ENCODE peak calls at places on chromosomes 6 and 20, in eight cellular contexts. One of them, this sample, is unnamed.

GRCh38 chr6:167825759-167826229 is 917 bp upstream of the AFDN start:
- DNase-seq in coronary artery: no peak
- DNase-seq in Peyer's patch: peak
- DNase-seq in cardiac muscle cell: peak
- DNase-seq in HCT116: peak
- DNase-seq in gastrocnemius medialis: peak
- DNase-seq in thoracic aorta: no peak
- DNase-seq in transverse colon: peak
- DNase-seq in this sample: no peak

GRCh38 chr6:4383910-4384637 is 248.7 kb upstream of the ECI2 start:
- DNase-seq in coronary artery: no peak
- DNase-seq in Peyer's patch: no peak
- DNase-seq in cardiac muscle cell: no peak
- DNase-seq in HCT116: no peak
- DNase-seq in gastrocnemius medialis: no peak
- DNase-seq in thoracic aorta: no peak
- DNase-seq in transverse colon: no peak
- DNase-seq in this sample: no peak

GRCh38 chr20:38805502-38805957 is at the start of gene PPP1R16B:
- DNase-seq in coronary artery: no peak
- DNase-seq in Peyer's patch: peak
- DNase-seq in cardiac muscle cell: peak
- DNase-seq in HCT116: no peak
- DNase-seq in gastrocnemius medialis: no peak
- DNase-seq in thoracic aorta: no peak
- DNase-seq in transverse colon: peak
- DNase-seq in this sample: no peak

GRCh38 chr6:13135152-13135551 is 193.2 kb downstream of the TBC1D7 start:
- DNase-seq in coronary artery: no peak
- DNase-seq in Peyer's patch: no peak
- DNase-seq in cardiac muscle cell: no peak
- DNase-seq in HCT116: no peak
- DNase-seq in gastrocnemius medialis: no peak
- DNase-seq in thoracic aorta: no peak
- DNase-seq in transverse colon: no peak
- DNase-seq in this sample: no peak

GRCh38 chr20:12207875-12208274 is 290.2 kb downstream of the BTBD3 start:
- DNase-seq in coronary artery: no peak
- DNase-seq in Peyer's patch: no peak
- DNase-seq in cardiac muscle cell: peak
- DNase-seq in HCT116: peak
- DNase-seq in gastrocnemius medialis: no peak
- DNase-seq in thoracic aorta: no peak
- DNase-seq in transverse colon: no peak
- DNase-seq in this sample: peak

GRCh38 chr6:113632220-113632864 is 224.8 kb upstream of the MARCKS start:
- DNase-seq in coronary artery: no peak
- DNase-seq in Peyer's patch: peak
- DNase-seq in cardiac muscle cell: no peak
- DNase-seq in HCT116: peak
- DNase-seq in gastrocnemius medialis: peak
- DNase-seq in thoracic aorta: peak
- DNase-seq in transverse colon: peak
- DNase-seq in this sample: peak

GRCh38 chr6:148760143-148760505 is 13.3 kb downstream of the UST start:
- DNase-seq in coronary artery: no peak
- DNase-seq in Peyer's patch: no peak
- DNase-seq in cardiac muscle cell: no peak
- DNase-seq in HCT116: no peak
- DNase-seq in gastrocnemius medialis: no peak
- DNase-seq in thoracic aorta: no peak
- DNase-seq in transverse colon: no peak
- DNase-seq in this sample: no peak

GRCh38 chr6:1622220-1622841 is 12.6 kb downstream of the FOXC1 start:
- DNase-seq in coronary artery: peak
- DNase-seq in Peyer's patch: no peak
- DNase-seq in cardiac muscle cell: no peak
- DNase-seq in HCT116: no peak
- DNase-seq in gastrocnemius medialis: no peak
- DNase-seq in thoracic aorta: no peak
- DNase-seq in transverse colon: no peak
- DNase-seq in this sample: no peak

GRCh38 chr20:51042064-51042463 is 19.2 kb upstream of the KCNG1 start:
- DNase-seq in coronary artery: no peak
- DNase-seq in Peyer's patch: no peak
- DNase-seq in cardiac muscle cell: no peak
- DNase-seq in HCT116: no peak
- DNase-seq in gastrocnemius medialis: no peak
- DNase-seq in thoracic aorta: no peak
- DNase-seq in transverse colon: no peak
- DNase-seq in this sample: no peak

GRCh38 chr20:51044796-51045195 is 21.9 kb upstream of the KCNG1 start:
- DNase-seq in coronary artery: no peak
- DNase-seq in Peyer's patch: no peak
- DNase-seq in cardiac muscle cell: no peak
- DNase-seq in HCT116: no peak
- DNase-seq in gastrocnemius medialis: no peak
- DNase-seq in thoracic aorta: no peak
- DNase-seq in transverse colon: no peak
- DNase-seq in this sample: no peak

GRCh38 chr20:51042657-51043247 is 19.8 kb upstream of the KCNG1 start:
- DNase-seq in coronary artery: no peak
- DNase-seq in Peyer's patch: no peak
- DNase-seq in cardiac muscle cell: no peak
- DNase-seq in HCT116: peak
- DNase-seq in gastrocnemius medialis: no peak
- DNase-seq in thoracic aorta: no peak
- DNase-seq in transverse colon: no peak
- DNase-seq in this sample: no peak

GRCh38 chr20:51043811-51044210 is 20.9 kb upstream of the KCNG1 start:
- DNase-seq in coronary artery: no peak
- DNase-seq in Peyer's patch: no peak
- DNase-seq in cardiac muscle cell: no peak
- DNase-seq in HCT116: no peak
- DNase-seq in gastrocnemius medialis: no peak
- DNase-seq in thoracic aorta: no peak
- DNase-seq in transverse colon: no peak
- DNase-seq in this sample: peak

DNA sequence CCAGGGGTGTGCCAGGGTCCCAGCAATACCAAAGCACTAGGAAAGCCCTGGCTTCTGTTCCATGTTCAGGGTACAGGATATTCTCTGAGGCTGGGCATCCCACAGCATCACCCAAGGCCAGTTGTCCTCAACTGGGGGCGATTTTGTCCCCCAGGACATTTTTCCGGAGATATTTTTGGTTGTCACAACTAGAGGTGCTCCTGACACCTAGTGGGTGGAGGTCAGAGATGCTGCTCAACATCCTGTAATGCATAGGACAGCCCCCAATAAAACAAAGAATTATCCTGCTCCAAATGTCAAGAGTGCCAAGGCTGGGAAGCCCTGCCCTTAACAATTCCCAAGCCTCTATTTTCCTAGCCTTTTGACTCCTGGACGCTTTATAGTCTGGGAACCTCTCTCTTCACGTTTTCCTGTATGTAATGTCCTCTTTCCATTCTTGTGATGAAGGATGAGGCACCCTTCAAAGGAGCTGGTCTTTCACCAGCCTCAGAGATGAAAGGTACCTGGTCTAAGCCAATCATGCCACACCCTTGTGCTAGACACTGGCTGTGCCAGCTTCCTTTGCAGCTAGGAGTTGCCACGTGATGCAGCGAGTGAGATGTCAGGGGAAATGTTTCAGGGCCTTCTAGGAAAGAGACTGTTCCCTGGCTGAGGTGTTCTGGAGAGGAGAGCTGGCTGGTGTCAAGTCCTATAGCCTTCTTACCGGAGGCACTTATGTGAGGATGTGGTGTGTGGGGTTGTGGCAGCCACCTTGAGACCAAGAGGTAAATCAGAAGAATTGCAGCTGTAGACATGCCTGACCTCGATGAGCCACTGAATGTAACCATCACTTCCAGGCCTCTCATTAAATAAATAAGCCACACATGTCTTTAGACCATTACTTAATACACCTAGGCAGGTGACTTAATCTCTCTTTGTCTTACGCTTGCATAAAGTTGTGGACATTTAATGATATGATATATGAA is 23.4 kb upstream of the KCNG1 start:
- DNase-seq in coronary artery: no peak
- DNase-seq in Peyer's patch: no peak
- DNase-seq in cardiac muscle cell: no peak
- DNase-seq in HCT116: no peak
- DNase-seq in gastrocnemius medialis: no peak
- DNase-seq in thoracic aorta: no peak
- DNase-seq in transverse colon: no peak
- DNase-seq in this sample: no peak
- TF ChIP-seq CTCF in coronary artery: no peak
- TF ChIP-seq CTCF in Peyer's patch: no peak
- TF ChIP-seq CTCF in cardiac muscle cell: no peak
- TF ChIP-seq CTCF in HCT116: peak
- TF ChIP-seq CTCF in gastrocnemius medialis: no peak
- TF ChIP-seq CTCF in thoracic aorta: no peak
- TF ChIP-seq CTCF in transverse colon: no peak
- TF ChIP-seq CTCF in this sample: no peak

GRCh38 chr6:160742090-160742489 is 40.0 kb downstream of the PLG start:
- DNase-seq in coronary artery: no peak
- DNase-seq in Peyer's patch: no peak
- DNase-seq in cardiac muscle cell: no peak
- DNase-seq in HCT116: no peak
- DNase-seq in gastrocnemius medialis: no peak
- DNase-seq in thoracic aorta: no peak
- DNase-seq in transverse colon: no peak
- DNase-seq in this sample: no peak
- H3K27ac ChIP-seq in coronary artery: no peak
- H3K27ac ChIP-seq in Peyer's patch: no peak
- H3K27ac ChIP-seq in cardiac muscle cell: no peak
- H3K27ac ChIP-seq in HCT116: no peak
- H3K27ac ChIP-seq in gastrocnemius medialis: no peak
- H3K27ac ChIP-seq in thoracic aorta: no peak
- H3K27ac ChIP-seq in transverse colon: no peak
- H3K27ac ChIP-seq in this sample: no peak

DNA sequence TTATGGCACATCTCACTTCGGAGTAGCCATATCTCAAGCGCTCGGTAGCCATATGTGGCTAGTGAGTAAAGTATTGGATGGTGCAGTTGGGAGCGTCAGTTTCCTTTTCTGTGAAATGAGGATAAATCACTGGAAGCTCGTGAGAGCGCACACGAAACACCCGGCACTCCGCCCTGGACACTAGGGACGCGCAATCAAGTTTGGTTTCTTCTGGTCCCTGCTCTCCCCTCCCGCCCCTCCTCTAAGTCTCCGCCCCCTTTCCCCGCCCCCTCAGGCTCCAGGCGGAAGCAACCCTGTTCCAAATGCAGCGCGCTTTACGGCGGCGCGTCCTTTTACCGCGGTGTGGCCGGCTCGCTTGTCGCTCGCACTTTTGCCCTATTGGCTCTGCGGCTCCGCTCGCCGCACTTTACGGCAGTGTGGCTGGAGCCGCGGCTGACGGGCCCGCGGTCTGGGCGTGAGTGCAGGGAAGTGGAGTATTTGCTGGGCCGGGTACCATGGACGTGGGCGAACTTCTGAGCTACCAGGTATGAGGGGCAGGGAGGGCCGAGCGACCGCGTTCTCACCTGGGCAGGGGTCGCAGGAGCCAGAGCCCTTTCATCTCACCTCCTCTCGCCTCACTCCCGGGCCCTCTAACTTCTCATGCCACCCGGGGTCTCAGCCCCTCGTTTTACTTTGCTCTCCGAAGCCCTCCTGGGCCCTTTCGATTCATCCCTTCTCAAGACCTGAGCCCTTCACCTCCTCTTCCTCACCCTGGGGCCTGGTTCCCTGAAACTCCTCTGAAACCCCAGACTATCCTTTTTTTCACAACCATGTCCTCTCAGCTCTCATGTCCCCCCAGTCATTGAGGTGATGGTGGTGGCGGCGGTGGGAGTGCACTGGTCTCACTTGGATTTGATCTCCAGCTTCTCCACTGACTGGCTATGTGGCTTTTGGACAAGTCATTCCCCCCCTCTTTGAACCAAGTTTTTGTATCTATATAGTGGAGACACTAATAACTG is at the start of gene CTNNBL1:
- DNase-seq in coronary artery: peak
- DNase-seq in Peyer's patch: peak
- DNase-seq in cardiac muscle cell: peak
- DNase-seq in HCT116: peak
- DNase-seq in gastrocnemius medialis: peak
- DNase-seq in thoracic aorta: peak
- DNase-seq in transverse colon: peak
- DNase-seq in this sample: peak
- TF ChIP-seq CTCF in coronary artery: no peak
- TF ChIP-seq CTCF in Peyer's patch: no peak
- TF ChIP-seq CTCF in cardiac muscle cell: no peak
- TF ChIP-seq CTCF in HCT116: peak
- TF ChIP-seq CTCF in gastrocnemius medialis: no peak
- TF ChIP-seq CTCF in thoracic aorta: no peak
- TF ChIP-seq CTCF in transverse colon: no peak
- TF ChIP-seq CTCF in this sample: no peak

GRCh38 chr6:14674867-14675648 is 557.5 kb downstream of the CD83 start:
- DNase-seq in coronary artery: no peak
- DNase-seq in Peyer's patch: no peak
- DNase-seq in cardiac muscle cell: no peak
- DNase-seq in HCT116: no peak
- DNase-seq in gastrocnemius medialis: no peak
- DNase-seq in thoracic aorta: no peak
- DNase-seq in transverse colon: no peak
- DNase-seq in this sample: no peak
- H3K27ac ChIP-seq in coronary artery: no peak
- H3K27ac ChIP-seq in Peyer's patch: no peak
- H3K27ac ChIP-seq in cardiac muscle cell: no peak
- H3K27ac ChIP-seq in HCT116: no peak
- H3K27ac ChIP-seq in gastrocnemius medialis: no peak
- H3K27ac ChIP-seq in thoracic aorta: no peak
- H3K27ac ChIP-seq in transverse colon: no peak
- H3K27ac ChIP-seq in this sample: no peak

DNA sequence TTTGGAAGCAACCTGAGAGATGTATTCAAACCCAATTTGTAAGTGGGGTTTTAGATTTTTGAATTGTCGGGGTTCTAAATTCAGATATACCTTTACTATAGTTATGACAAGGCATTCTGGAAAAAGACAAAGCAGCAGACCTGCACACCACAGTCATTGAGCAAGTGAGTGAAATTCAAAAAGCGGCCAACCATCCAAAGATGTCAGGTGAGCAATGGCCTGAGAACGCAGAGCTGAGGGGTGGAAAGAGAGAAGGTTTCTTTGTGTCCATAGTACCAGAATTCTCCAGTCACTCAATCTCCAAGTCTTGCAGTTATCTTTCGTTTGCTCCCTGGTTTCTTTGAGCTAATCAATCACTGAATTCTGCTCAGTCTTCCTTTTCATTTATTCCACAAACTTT is 1.8 kb upstream of the FRK start:
- DNase-seq in coronary artery: no peak
- DNase-seq in Peyer's patch: no peak
- DNase-seq in cardiac muscle cell: no peak
- DNase-seq in HCT116: no peak
- DNase-seq in gastrocnemius medialis: no peak
- DNase-seq in thoracic aorta: no peak
- DNase-seq in transverse colon: no peak
- DNase-seq in this sample: no peak
- TF ChIP-seq CTCF in coronary artery: no peak
- TF ChIP-seq CTCF in Peyer's patch: no peak
- TF ChIP-seq CTCF in cardiac muscle cell: no peak
- TF ChIP-seq CTCF in HCT116: no peak
- TF ChIP-seq CTCF in gastrocnemius medialis: no peak
- TF ChIP-seq CTCF in thoracic aorta: no peak
- TF ChIP-seq CTCF in transverse colon: no peak
- TF ChIP-seq CTCF in this sample: no peak

GRCh38 chr6:84688187-84688878 is 76.1 kb downstream of the TBX18 start:
- DNase-seq in coronary artery: no peak
- DNase-seq in Peyer's patch: no peak
- DNase-seq in cardiac muscle cell: no peak
- DNase-seq in HCT116: no peak
- DNase-seq in gastrocnemius medialis: no peak
- DNase-seq in thoracic aorta: no peak
- DNase-seq in transverse colon: no peak
- DNase-seq in this sample: no peak
- H3K27ac ChIP-seq in coronary artery: peak
- H3K27ac ChIP-seq in Peyer's patch: no peak
- H3K27ac ChIP-seq in cardiac muscle cell: no peak
- H3K27ac ChIP-seq in HCT116: no peak
- H3K27ac ChIP-seq in gastrocnemius medialis: no peak
- H3K27ac ChIP-seq in thoracic aorta: peak
- H3K27ac ChIP-seq in transverse colon: no peak
- H3K27ac ChIP-seq in this sample: no peak